ENCODE peak calls at places on chromosomes 5 and 9, in nine cellular contexts. J is vagina, V is body of pancreas, D is neural progenitor cell, N is kidney epithelial cell, Y is small intestine, M is ascending aorta, K is fibroblast of lung, Q is SJSA1. U is an unnamed sample. For H3K36me3, the result is how much of the 10 kb centered on the place peaks cover.

GRCh38 chr9:101706929-101707328 is 31.5 kb downstream of the GRIN3A start:
- DNase-seq in J (no peak), V (no peak), Y (no peak), Q (no peak), D (no peak), N (no peak), K (no peak), M (no peak), U (no peak)

GRCh38 chr9:7186175-7186574 is 428.4 kb downstream of the KDM4C start:
- DNase-seq in K (no peak), Q (no peak), D (peak), Y (peak), N (no peak), V (no peak), M (no peak), J (no peak), U (no peak)

GRCh38 chr9:14768561-14769234 is 46.2 kb upstream of the CER1 start:
- DNase-seq in V (peak), J (no peak), M (no peak), Q (peak), K (peak), N (peak), Y (peak), D (peak), U (peak)

GRCh38 chr5:2910401-2911175 is 159.1 kb upstream of the IRX2 start:
- DNase-seq in N (no peak), Y (no peak), K (no peak), D (no peak), V (no peak), M (no peak), J (peak), Q (no peak), U (no peak)

GRCh38 chr9:134456740-134457315 is 130.6 kb downstream of the RXRA start:
- DNase-seq in K (no peak), Q (no peak), J (no peak), N (no peak), V (no peak), D (no peak), Y (no peak), M (no peak), U (no peak)

GRCh38 chr9:99150456-99151171 is 45.7 kb downstream of the TGFBR1 start:
- DNase-seq in Y (peak), D (no peak), V (no peak), K (no peak), Q (no peak), J (no peak), N (no peak), M (no peak), U (no peak)

GRCh38 chr5:139839918-139840317 is 44.3 kb downstream of the PSD2 start:
- DNase-seq in V (no peak), D (no peak), Q (no peak), K (no peak), M (no peak), Y (no peak), J (no peak), N (no peak), U (no peak)

GRCh38 chr5:139481122-139481533 is 1.4 kb downstream of the STING1 start:
- DNase-seq in M (peak), J (no peak), K (no peak), D (no peak), N (no peak), Y (no peak), Q (no peak), V (no peak), U (no peak)

GRCh38 chr5:159897786-159898393 is 18.4 kb upstream of the ADRA1B start:
- DNase-seq in Q (no peak), J (no peak), V (no peak), D (no peak), N (no peak), M (no peak), Y (no peak), K (no peak), U (peak)

GRCh38 chr9:136305822-136306690 is 2.2 kb upstream of the CCDC187 start:
- DNase-seq in J (no peak), M (no peak), N (no peak), Y (no peak), Q (no peak), D (peak), K (no peak), V (no peak), U (no peak)
- H3K36me3 ChIP-seq in J (under half), M (under half), N (under half), Y (under half), Q (under half), D (under half), K (under half), V (under half), U (under half)

DNA sequence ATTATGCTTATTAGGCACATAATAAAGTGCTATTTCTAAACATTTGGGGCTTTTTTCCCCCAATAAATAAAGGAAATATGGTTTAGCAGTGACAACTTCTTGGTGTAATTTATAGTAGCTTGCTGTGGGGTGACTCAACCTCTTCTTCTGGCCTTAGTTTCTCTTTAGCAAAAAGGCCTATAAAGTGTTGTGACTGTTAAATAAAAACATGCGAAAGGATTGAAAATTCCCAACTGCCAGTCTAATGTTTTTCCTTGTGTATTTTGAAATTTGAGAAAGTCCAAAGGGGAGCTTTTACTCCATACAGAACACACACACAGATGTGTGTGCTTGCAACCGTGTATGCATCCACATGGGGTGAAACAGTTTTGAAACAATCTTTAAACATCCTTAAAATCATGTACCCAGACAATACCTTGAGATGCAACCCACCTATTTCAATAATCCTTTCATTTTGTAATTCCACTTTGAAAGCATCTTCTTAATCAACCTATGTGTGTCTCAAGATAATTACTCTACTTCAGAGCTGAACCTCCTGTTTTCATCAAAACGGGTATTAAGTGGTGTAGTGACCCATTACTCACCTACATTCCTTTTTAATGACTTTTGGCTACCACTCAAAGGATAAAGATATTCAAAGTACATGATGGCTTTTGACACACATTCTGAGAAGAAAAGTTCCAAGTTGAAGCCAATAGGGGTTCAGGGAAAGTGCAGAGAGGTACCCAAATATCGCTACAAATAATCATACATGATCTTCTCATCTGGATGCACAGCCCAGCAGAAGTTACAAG is 123.8 kb downstream of the DROSHA start:
- DNase-seq in J (no peak), M (no peak), Q (no peak), Y (no peak), V (no peak), D (no peak), N (peak), K (peak), U (no peak)
- H3K36me3 ChIP-seq in J (under half), M (under half), Q (under half), Y (under half), V (under half), D (under half), N (under half), K (under half), U (half or more)

GRCh38 chr9:120564589-120564988 is 15.4 kb downstream of the CDK5RAP2 start:
- DNase-seq in D (no peak), M (no peak), Q (no peak), J (no peak), N (no peak), V (no peak), Y (no peak), K (no peak), U (no peak)
- H3K36me3 ChIP-seq in D (under half), M (under half), Q (half or more), J (under half), N (under half), V (under half), Y (under half), K (under half), U (under half)

GRCh38 chr5:14373685-14374084 is 207.9 kb upstream of the OTULINL start:
- DNase-seq in Q (no peak), M (no peak), D (no peak), K (no peak), J (no peak), N (no peak), V (peak), Y (no peak), U (no peak)
- H3K36me3 ChIP-seq in Q (half or more), M (under half), D (under half), K (under half), J (under half), N (under half), V (under half), Y (under half), U (half or more)

GRCh38 chr9:83932851-83933250 is 11.6 kb upstream of the KIF27 start:
- DNase-seq in D (no peak), Y (no peak), M (no peak), K (no peak), J (no peak), Q (no peak), V (no peak), N (no peak), U (no peak)

GRCh38 chr9:83932001-83932400 is 10.8 kb upstream of the KIF27 start:
- DNase-seq in Y (no peak), Q (no peak), J (no peak), V (no peak), D (no peak), K (no peak), N (no peak), M (no peak), U (no peak)

GRCh38 chr9:83933804-83934203 is 12.6 kb upstream of the KIF27 start:
- DNase-seq in Q (no peak), Y (no peak), V (no peak), K (no peak), N (no peak), J (no peak), D (no peak), M (no peak), U (no peak)

GRCh38 chr9:83927591-83927990 is 6.4 kb upstream of the KIF27 start:
- DNase-seq in V (no peak), N (no peak), D (no peak), J (no peak), M (no peak), Y (no peak), Q (no peak), K (no peak), U (no peak)

GRCh38 chr9:83930881-83931280 is 9.6 kb upstream of the KIF27 start:
- DNase-seq in J (no peak), N (no peak), M (no peak), K (no peak), Q (no peak), Y (no peak), V (no peak), D (no peak), U (no peak)
- H3K36me3 ChIP-seq in J (under half), N (under half), M (under half), K (under half), Q (under half), Y (under half), V (under half), D (under half), U (under half)

GRCh38 chr5:168570490-168571328 is 8.5 kb downstream of the PANK3 start:
- DNase-seq in Y (no peak), Q (no peak), M (no peak), D (no peak), N (no peak), J (no peak), K (no peak), V (no peak), U (no peak)

DNA sequence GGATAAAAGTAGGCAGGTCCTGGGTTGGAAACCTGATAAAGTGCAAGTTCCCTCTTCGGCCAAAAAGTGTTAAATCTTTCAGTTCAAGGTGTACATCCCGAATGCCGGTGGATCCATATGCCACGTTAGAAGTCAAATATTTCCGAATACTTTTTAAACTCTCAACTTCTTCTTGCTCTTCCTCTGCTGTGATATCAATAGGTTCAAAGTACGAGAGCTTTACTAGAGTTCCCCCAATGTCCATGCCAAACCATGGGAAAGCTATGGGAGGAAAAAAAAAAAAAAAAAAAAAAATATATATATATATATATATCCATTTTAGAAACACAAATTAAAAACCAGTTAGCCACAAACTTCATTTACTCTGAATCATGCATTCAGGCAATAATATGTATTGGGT is 10.4 kb downstream of the PANK3 start:
- DNase-seq in Q (no peak), V (no peak), N (no peak), D (no peak), M (no peak), J (no peak), K (no peak), Y (no peak), U (no peak)
- H3K36me3 ChIP-seq in Q (under half), V (under half), N (under half), D (under half), M (under half), J (under half), K (under half), Y (under half), U (half or more)

DNA sequence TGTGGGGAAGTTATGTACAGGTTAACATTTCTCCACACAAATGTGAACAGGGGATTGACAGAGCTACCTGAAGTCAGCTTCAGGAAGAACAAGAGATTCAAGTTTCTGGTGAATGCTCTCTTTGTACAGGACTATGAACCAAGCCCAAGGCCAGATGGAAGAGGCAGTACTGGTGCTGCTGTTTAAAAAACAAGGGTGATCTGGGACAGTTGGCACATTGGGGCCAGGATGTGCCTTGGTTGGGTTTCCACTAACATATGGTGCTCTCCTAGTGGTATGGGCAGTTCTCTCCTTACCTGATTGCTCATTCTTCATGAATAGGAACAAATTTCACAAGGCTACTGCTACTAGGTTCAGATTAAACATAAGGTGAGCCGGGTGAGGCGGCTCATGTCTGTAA is 40.0 kb downstream of the MTMR12 start:
- DNase-seq in Q (no peak), J (no peak), N (no peak), V (no peak), M (no peak), K (no peak), D (no peak), Y (no peak), U (no peak)
- H3K36me3 ChIP-seq in Q (under half), J (under half), N (under half), V (under half), M (half or more), K (under half), D (under half), Y (under half), U (under half)

DNA sequence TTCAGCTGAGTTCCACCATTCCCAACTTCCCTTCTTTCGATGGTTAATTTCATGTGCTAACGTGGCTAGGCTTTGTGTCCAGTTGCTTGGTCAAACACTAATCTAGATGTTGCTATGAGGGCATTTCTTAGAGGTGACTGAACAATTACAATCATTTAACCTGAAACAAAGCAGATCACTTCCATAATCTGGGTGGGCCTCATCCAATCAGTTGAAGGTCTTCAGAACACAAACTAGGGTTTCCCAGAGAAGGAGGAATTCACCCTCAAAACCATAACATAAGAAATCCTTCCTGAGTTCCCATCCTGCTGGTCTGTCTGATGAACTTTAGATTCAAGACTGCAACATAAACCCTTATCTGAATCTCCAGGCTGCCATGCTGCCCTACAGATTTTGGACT is 2381.7 kb downstream of the MAT2B start:
- DNase-seq in Q (no peak), Y (no peak), D (no peak), N (no peak), V (no peak), M (no peak), K (no peak), J (no peak), U (no peak)
- H3K36me3 ChIP-seq in Q (under half), Y (under half), D (under half), N (under half), V (under half), M (under half), K (under half), J (under half), U (under half)

U was measured in MG63.